ENCODE peak calls at places on chromosomes 7 and 10, in ten cellular contexts. One of them, this sample, is unnamed.

GRCh38 chr7:28520074-28521015 is 108.0 kb downstream of the CREB5 start:
- DNase-seq in coronary artery: no peak
- DNase-seq in NT2/D1: no peak
- DNase-seq in choroid plexus epithelial cell: no peak
- DNase-seq in A549: no peak
- DNase-seq in adipocyte: no peak
- DNase-seq in AG04450: no peak
- DNase-seq in spleen: no peak
- DNase-seq in IMR-90: peak
- DNase-seq in AG04449: no peak
- DNase-seq in this sample: no peak

GRCh38 chr7:55072251-55072650 is 53.4 kb downstream of the EGFR start:
- DNase-seq in coronary artery: no peak
- DNase-seq in NT2/D1: no peak
- DNase-seq in choroid plexus epithelial cell: no peak
- DNase-seq in A549: no peak
- DNase-seq in adipocyte: no peak
- DNase-seq in AG04450: no peak
- DNase-seq in spleen: no peak
- DNase-seq in IMR-90: no peak
- DNase-seq in AG04449: no peak
- DNase-seq in this sample: peak

GRCh38 chr7:82443044-82443800 is at the start of gene CACNA2D1:
- DNase-seq in coronary artery: no peak
- DNase-seq in NT2/D1: no peak
- DNase-seq in choroid plexus epithelial cell: no peak
- DNase-seq in A549: peak
- DNase-seq in adipocyte: peak
- DNase-seq in AG04450: no peak
- DNase-seq in spleen: no peak
- DNase-seq in IMR-90: no peak
- DNase-seq in AG04449: no peak
- DNase-seq in this sample: peak

GRCh38 chr7:149355390-149356048 is 93.5 kb downstream of the ZNF783 start:
- DNase-seq in coronary artery: no peak
- DNase-seq in NT2/D1: peak
- DNase-seq in choroid plexus epithelial cell: no peak
- DNase-seq in A549: peak
- DNase-seq in adipocyte: no peak
- DNase-seq in AG04450: no peak
- DNase-seq in spleen: no peak
- DNase-seq in IMR-90: no peak
- DNase-seq in AG04449: no peak
- DNase-seq in this sample: no peak

GRCh38 chr10:75773139-75773801 is 341.8 kb downstream of the LRMDA start:
- DNase-seq in coronary artery: no peak
- DNase-seq in NT2/D1: no peak
- DNase-seq in choroid plexus epithelial cell: peak
- DNase-seq in A549: peak
- DNase-seq in adipocyte: no peak
- DNase-seq in AG04450: no peak
- DNase-seq in spleen: no peak
- DNase-seq in IMR-90: peak
- DNase-seq in AG04449: no peak
- DNase-seq in this sample: peak

GRCh38 chr10:122279725-122280141 is 8.6 kb downstream of the BTBD16 start:
- DNase-seq in coronary artery: peak
- DNase-seq in NT2/D1: no peak
- DNase-seq in choroid plexus epithelial cell: peak
- DNase-seq in A549: peak
- DNase-seq in adipocyte: peak
- DNase-seq in AG04450: no peak
- DNase-seq in spleen: no peak
- DNase-seq in IMR-90: peak
- DNase-seq in AG04449: no peak
- DNase-seq in this sample: no peak

GRCh38 chr10:29916669-29917068 is 142.7 kb downstream of the JCAD start:
- DNase-seq in coronary artery: no peak
- DNase-seq in NT2/D1: no peak
- DNase-seq in choroid plexus epithelial cell: no peak
- DNase-seq in A549: no peak
- DNase-seq in adipocyte: no peak
- DNase-seq in AG04450: no peak
- DNase-seq in spleen: no peak
- DNase-seq in IMR-90: no peak
- DNase-seq in AG04449: no peak
- DNase-seq in this sample: no peak

GRCh38 chr10:46301056-46301645 is 14.4 kb downstream of the ANTXRL start:
- DNase-seq in coronary artery: no peak
- DNase-seq in NT2/D1: no peak
- DNase-seq in choroid plexus epithelial cell: no peak
- DNase-seq in A549: no peak
- DNase-seq in adipocyte: no peak
- DNase-seq in AG04450: no peak
- DNase-seq in spleen: peak
- DNase-seq in IMR-90: no peak
- DNase-seq in AG04449: no peak
- DNase-seq in this sample: no peak

GRCh38 chr10:19811517-19811916 is 4.7 kb upstream of the PLXDC2 start:
- DNase-seq in coronary artery: no peak
- DNase-seq in NT2/D1: no peak
- DNase-seq in choroid plexus epithelial cell: peak
- DNase-seq in A549: no peak
- DNase-seq in adipocyte: no peak
- DNase-seq in AG04450: no peak
- DNase-seq in spleen: no peak
- DNase-seq in IMR-90: peak
- DNase-seq in AG04449: no peak
- DNase-seq in this sample: no peak

GRCh38 chr10:110918633-110919348 is at the start of gene BBIP1:
- DNase-seq in coronary artery: peak
- DNase-seq in NT2/D1: peak
- DNase-seq in choroid plexus epithelial cell: peak
- DNase-seq in A549: peak
- DNase-seq in adipocyte: peak
- DNase-seq in AG04450: peak
- DNase-seq in spleen: peak
- DNase-seq in IMR-90: peak
- DNase-seq in AG04449: peak
- DNase-seq in this sample: peak

GRCh38 chr10:62613429-62613828 is 191.1 kb upstream of the ADO start:
- DNase-seq in coronary artery: no peak
- DNase-seq in NT2/D1: no peak
- DNase-seq in choroid plexus epithelial cell: peak
- DNase-seq in A549: no peak
- DNase-seq in adipocyte: peak
- DNase-seq in AG04450: no peak
- DNase-seq in spleen: no peak
- DNase-seq in IMR-90: peak
- DNase-seq in AG04449: no peak
- DNase-seq in this sample: peak

GRCh38 chr10:92712016-92712889 is 22.5 kb downstream of the HHEX start:
- DNase-seq in coronary artery: no peak
- DNase-seq in NT2/D1: no peak
- DNase-seq in choroid plexus epithelial cell: peak
- DNase-seq in A549: no peak
- DNase-seq in adipocyte: no peak
- DNase-seq in AG04450: no peak
- DNase-seq in spleen: no peak
- DNase-seq in IMR-90: peak
- DNase-seq in AG04449: peak
- DNase-seq in this sample: no peak

GRCh38 chr7:97005764-97006145 is 402 bp downstream of the DLX6 start:
- DNase-seq in coronary artery: no peak
- DNase-seq in NT2/D1: no peak
- DNase-seq in choroid plexus epithelial cell: no peak
- DNase-seq in A549: no peak
- DNase-seq in adipocyte: no peak
- DNase-seq in AG04450: no peak
- DNase-seq in spleen: no peak
- DNase-seq in IMR-90: no peak
- DNase-seq in AG04449: no peak
- DNase-seq in this sample: no peak

GRCh38 chr10:131112691-131113090 is 198.8 kb downstream of the TCERG1L start:
- DNase-seq in coronary artery: no peak
- DNase-seq in NT2/D1: no peak
- DNase-seq in choroid plexus epithelial cell: no peak
- DNase-seq in A549: no peak
- DNase-seq in adipocyte: no peak
- DNase-seq in AG04450: no peak
- DNase-seq in spleen: no peak
- DNase-seq in IMR-90: no peak
- DNase-seq in AG04449: no peak
- DNase-seq in this sample: no peak

GRCh38 chr7:54091322-54091721 is 450.9 kb upstream of the VSTM2A start:
- DNase-seq in coronary artery: no peak
- DNase-seq in NT2/D1: no peak
- DNase-seq in choroid plexus epithelial cell: no peak
- DNase-seq in A549: no peak
- DNase-seq in adipocyte: no peak
- DNase-seq in AG04450: no peak
- DNase-seq in spleen: no peak
- DNase-seq in IMR-90: no peak
- DNase-seq in AG04449: no peak
- DNase-seq in this sample: no peak

GRCh38 chr7:131455546-131455945 is 100.9 kb downstream of the PODXL start:
- DNase-seq in coronary artery: no peak
- DNase-seq in NT2/D1: no peak
- DNase-seq in choroid plexus epithelial cell: no peak
- DNase-seq in A549: no peak
- DNase-seq in adipocyte: no peak
- DNase-seq in AG04450: no peak
- DNase-seq in spleen: no peak
- DNase-seq in IMR-90: no peak
- DNase-seq in AG04449: no peak
- DNase-seq in this sample: no peak

GRCh38 chr7:157496426-157497275 is 159.8 kb downstream of the DNAJB6 start:
- DNase-seq in coronary artery: no peak
- DNase-seq in NT2/D1: no peak
- DNase-seq in choroid plexus epithelial cell: no peak
- DNase-seq in A549: no peak
- DNase-seq in adipocyte: no peak
- DNase-seq in AG04450: no peak
- DNase-seq in spleen: peak
- DNase-seq in IMR-90: no peak
- DNase-seq in AG04449: no peak
- DNase-seq in this sample: no peak

GRCh38 chr7:128738570-128739047 is 550 bp upstream of the CALU start:
- DNase-seq in coronary artery: no peak
- DNase-seq in NT2/D1: no peak
- DNase-seq in choroid plexus epithelial cell: no peak
- DNase-seq in A549: no peak
- DNase-seq in adipocyte: no peak
- DNase-seq in AG04450: no peak
- DNase-seq in spleen: no peak
- DNase-seq in IMR-90: no peak
- DNase-seq in AG04449: no peak
- DNase-seq in this sample: no peak

GRCh38 chr7:891291-891690 is 14.9 kb downstream of the GET4 start:
- DNase-seq in coronary artery: no peak
- DNase-seq in NT2/D1: no peak
- DNase-seq in choroid plexus epithelial cell: no peak
- DNase-seq in A549: no peak
- DNase-seq in adipocyte: no peak
- DNase-seq in AG04450: no peak
- DNase-seq in spleen: peak
- DNase-seq in IMR-90: no peak
- DNase-seq in AG04449: no peak
- DNase-seq in this sample: no peak

GRCh38 chr7:136359333-136359903 is 382.3 kb upstream of the MTPN start:
- DNase-seq in coronary artery: no peak
- DNase-seq in NT2/D1: no peak
- DNase-seq in choroid plexus epithelial cell: no peak
- DNase-seq in A549: no peak
- DNase-seq in adipocyte: no peak
- DNase-seq in AG04450: no peak
- DNase-seq in spleen: no peak
- DNase-seq in IMR-90: no peak
- DNase-seq in AG04449: no peak
- DNase-seq in this sample: no peak

GRCh38 chr10:29783211-29783947 is 148.6 kb upstream of the SVIL start:
- DNase-seq in coronary artery: no peak
- DNase-seq in NT2/D1: no peak
- DNase-seq in choroid plexus epithelial cell: peak
- DNase-seq in A549: no peak
- DNase-seq in adipocyte: peak
- DNase-seq in AG04450: no peak
- DNase-seq in spleen: no peak
- DNase-seq in IMR-90: peak
- DNase-seq in AG04449: no peak
- DNase-seq in this sample: no peak

GRCh38 chr10:31961264-31961663 is 32.6 kb upstream of the ARHGAP12 start:
- DNase-seq in coronary artery: no peak
- DNase-seq in NT2/D1: no peak
- DNase-seq in choroid plexus epithelial cell: no peak
- DNase-seq in A549: no peak
- DNase-seq in adipocyte: no peak
- DNase-seq in AG04450: no peak
- DNase-seq in spleen: no peak
- DNase-seq in IMR-90: no peak
- DNase-seq in AG04449: no peak
- DNase-seq in this sample: no peak
- H3K4me3 ChIP-seq in coronary artery: no peak
- H3K4me3 ChIP-seq in NT2/D1: no peak
- H3K4me3 ChIP-seq in choroid plexus epithelial cell: no peak
- H3K4me3 ChIP-seq in A549: no peak
- H3K4me3 ChIP-seq in adipocyte: no peak
- H3K4me3 ChIP-seq in AG04450: no peak
- H3K4me3 ChIP-seq in spleen: no peak
- H3K4me3 ChIP-seq in IMR-90: no peak
- H3K4me3 ChIP-seq in AG04449: no peak
- H3K4me3 ChIP-seq in this sample: no peak

GRCh38 chr7:139119486-139119849 is 9.9 kb upstream of the ZC3HAV1 start:
- DNase-seq in coronary artery: no peak
- DNase-seq in NT2/D1: no peak
- DNase-seq in choroid plexus epithelial cell: no peak
- DNase-seq in A549: no peak
- DNase-seq in adipocyte: no peak
- DNase-seq in AG04450: no peak
- DNase-seq in spleen: no peak
- DNase-seq in IMR-90: no peak
- DNase-seq in AG04449: no peak
- DNase-seq in this sample: no peak
- H3K4me3 ChIP-seq in coronary artery: no peak
- H3K4me3 ChIP-seq in NT2/D1: no peak
- H3K4me3 ChIP-seq in choroid plexus epithelial cell: no peak
- H3K4me3 ChIP-seq in A549: no peak
- H3K4me3 ChIP-seq in adipocyte: no peak
- H3K4me3 ChIP-seq in AG04450: no peak
- H3K4me3 ChIP-seq in spleen: no peak
- H3K4me3 ChIP-seq in IMR-90: no peak
- H3K4me3 ChIP-seq in AG04449: no peak
- H3K4me3 ChIP-seq in this sample: no peak

GRCh38 chr10:77231884-77232283 is 405.7 kb downstream of the KCNMA1 start:
- DNase-seq in coronary artery: no peak
- DNase-seq in NT2/D1: no peak
- DNase-seq in choroid plexus epithelial cell: no peak
- DNase-seq in A549: no peak
- DNase-seq in adipocyte: no peak
- DNase-seq in AG04450: no peak
- DNase-seq in spleen: no peak
- DNase-seq in IMR-90: no peak
- DNase-seq in AG04449: no peak
- DNase-seq in this sample: no peak
- H3K4me3 ChIP-seq in coronary artery: no peak
- H3K4me3 ChIP-seq in NT2/D1: no peak
- H3K4me3 ChIP-seq in choroid plexus epithelial cell: no peak
- H3K4me3 ChIP-seq in A549: no peak
- H3K4me3 ChIP-seq in adipocyte: no peak
- H3K4me3 ChIP-seq in AG04450: no peak
- H3K4me3 ChIP-seq in spleen: no peak
- H3K4me3 ChIP-seq in IMR-90: no peak
- H3K4me3 ChIP-seq in AG04449: no peak
- H3K4me3 ChIP-seq in this sample: no peak

GRCh38 chr7:114082567-114082933 is 163.7 kb upstream of the PPP1R3A start:
- DNase-seq in coronary artery: no peak
- DNase-seq in NT2/D1: no peak
- DNase-seq in choroid plexus epithelial cell: no peak
- DNase-seq in A549: no peak
- DNase-seq in adipocyte: no peak
- DNase-seq in AG04450: no peak
- DNase-seq in spleen: no peak
- DNase-seq in IMR-90: no peak
- DNase-seq in AG04449: no peak
- DNase-seq in this sample: no peak
- H3K4me3 ChIP-seq in coronary artery: peak
- H3K4me3 ChIP-seq in NT2/D1: peak
- H3K4me3 ChIP-seq in choroid plexus epithelial cell: peak
- H3K4me3 ChIP-seq in A549: no peak
- H3K4me3 ChIP-seq in adipocyte: peak
- H3K4me3 ChIP-seq in AG04450: peak
- H3K4me3 ChIP-seq in spleen: no peak
- H3K4me3 ChIP-seq in IMR-90: no peak
- H3K4me3 ChIP-seq in AG04449: no peak
- H3K4me3 ChIP-seq in this sample: peak

This sample was measured in skeletal muscle cell.